ENCODE peak calls at places on chromosome 1, in four cellular contexts. One of them, this sample, is unnamed.

GRCh38 chr1:93965888-93966287 is 56.7 kb upstream of the GCLM start:
- DNase-seq in NCI-H510A: no peak
- DNase-seq in cardiac septum: no peak
- DNase-seq in activated CD4-positive, alpha-beta memory T cell treated with anti-CD3 and anti-CD28 coated beads, Interleukin-2, amount 10 ng/mL, durations not matched to agents 7 days and 5 days: no peak
- DNase-seq in this sample: no peak

GRCh38 chr1:225880210-225880584 is 2.0 kb downstream of the TMEM63A start:
- DNase-seq in NCI-H510A: peak; percentile 26
- DNase-seq in cardiac septum: no peak
- DNase-seq in activated CD4-positive, alpha-beta memory T cell treated with anti-CD3 and anti-CD28 coated beads, Interleukin-2, amount 10 ng/mL, durations not matched to agents 7 days and 5 days: no peak
- DNase-seq in this sample: no peak

GRCh38 chr1:169049258-169049936 is 57.1 kb upstream of the ATP1B1 start:
- DNase-seq in NCI-H510A: peak; percentile 21
- DNase-seq in cardiac septum: no peak
- DNase-seq in activated CD4-positive, alpha-beta memory T cell treated with anti-CD3 and anti-CD28 coated beads, Interleukin-2, amount 10 ng/mL, durations not matched to agents 7 days and 5 days: no peak
- DNase-seq in this sample: no peak

GRCh38 chr1:93328809-93329477 is 16.8 kb upstream of the DR1 start:
- DNase-seq in NCI-H510A: no peak
- DNase-seq in cardiac septum: no peak
- DNase-seq in activated CD4-positive, alpha-beta memory T cell treated with anti-CD3 and anti-CD28 coated beads, Interleukin-2, amount 10 ng/mL, durations not matched to agents 7 days and 5 days: no peak
- DNase-seq in this sample: no peak

GRCh38 chr1:88922214-88922613 is 30.8 kb upstream of the GTF2B start:
- DNase-seq in NCI-H510A: no peak
- DNase-seq in cardiac septum: no peak
- DNase-seq in activated CD4-positive, alpha-beta memory T cell treated with anti-CD3 and anti-CD28 coated beads, Interleukin-2, amount 10 ng/mL, durations not matched to agents 7 days and 5 days: no peak
- DNase-seq in this sample: no peak

GRCh38 chr1:61436016-61436415 is 288.9 kb downstream of the TM2D1 start:
- DNase-seq in NCI-H510A: no peak
- DNase-seq in cardiac septum: no peak
- DNase-seq in activated CD4-positive, alpha-beta memory T cell treated with anti-CD3 and anti-CD28 coated beads, Interleukin-2, amount 10 ng/mL, durations not matched to agents 7 days and 5 days: no peak
- DNase-seq in this sample: no peak

GRCh38 chr1:48039088-48040049 is 42.2 kb upstream of the TRABD2B start:
- DNase-seq in NCI-H510A: peak; percentile 31
- DNase-seq in cardiac septum: peak; percentile 64
- DNase-seq in activated CD4-positive, alpha-beta memory T cell treated with anti-CD3 and anti-CD28 coated beads, Interleukin-2, amount 10 ng/mL, durations not matched to agents 7 days and 5 days: no peak
- DNase-seq in this sample: no peak

GRCh38 chr1:54474500-54475235 is 68.5 kb upstream of the SSBP3 start:
- DNase-seq in NCI-H510A: no peak
- DNase-seq in cardiac septum: no peak
- DNase-seq in activated CD4-positive, alpha-beta memory T cell treated with anti-CD3 and anti-CD28 coated beads, Interleukin-2, amount 10 ng/mL, durations not matched to agents 7 days and 5 days: no peak
- DNase-seq in this sample: no peak

GRCh38 chr1:203744008-203744972 is 20.7 kb upstream of the LAX1 start:
- DNase-seq in NCI-H510A: no peak
- DNase-seq in cardiac septum: no peak
- DNase-seq in activated CD4-positive, alpha-beta memory T cell treated with anti-CD3 and anti-CD28 coated beads, Interleukin-2, amount 10 ng/mL, durations not matched to agents 7 days and 5 days: peak; percentile 38
- DNase-seq in this sample: peak; percentile 77

GRCh38 chr1:168386949-168387586 is 106.4 kb downstream of the TBX19 start:
- DNase-seq in NCI-H510A: no peak
- DNase-seq in cardiac septum: no peak
- DNase-seq in activated CD4-positive, alpha-beta memory T cell treated with anti-CD3 and anti-CD28 coated beads, Interleukin-2, amount 10 ng/mL, durations not matched to agents 7 days and 5 days: peak; percentile 79
- DNase-seq in this sample: peak; percentile 66

GRCh38 chr1:48007044-48007443 is 9.9 kb upstream of the TRABD2B start:
- DNase-seq in NCI-H510A: no peak
- DNase-seq in cardiac septum: no peak
- DNase-seq in activated CD4-positive, alpha-beta memory T cell treated with anti-CD3 and anti-CD28 coated beads, Interleukin-2, amount 10 ng/mL, durations not matched to agents 7 days and 5 days: no peak
- DNase-seq in this sample: no peak

GRCh38 chr1:229186373-229187056 is 84.4 kb upstream of the RAB4A start:
- DNase-seq in NCI-H510A: no peak
- DNase-seq in cardiac septum: no peak
- DNase-seq in activated CD4-positive, alpha-beta memory T cell treated with anti-CD3 and anti-CD28 coated beads, Interleukin-2, amount 10 ng/mL, durations not matched to agents 7 days and 5 days: peak; percentile 44
- DNase-seq in this sample: no peak

GRCh38 chr1:216437603-216438002 is 14.4 kb upstream of the USH2A start:
- DNase-seq in NCI-H510A: no peak
- DNase-seq in cardiac septum: no peak
- DNase-seq in activated CD4-positive, alpha-beta memory T cell treated with anti-CD3 and anti-CD28 coated beads, Interleukin-2, amount 10 ng/mL, durations not matched to agents 7 days and 5 days: no peak
- DNase-seq in this sample: no peak

GRCh38 chr1:116561563-116561962 is 9.3 kb downstream of the CD58 start:
- DNase-seq in NCI-H510A: no peak
- DNase-seq in cardiac septum: no peak
- DNase-seq in activated CD4-positive, alpha-beta memory T cell treated with anti-CD3 and anti-CD28 coated beads, Interleukin-2, amount 10 ng/mL, durations not matched to agents 7 days and 5 days: no peak
- DNase-seq in this sample: no peak

GRCh38 chr1:74340656-74341055 is 105.5 kb downstream of the TNNI3K start:
- DNase-seq in NCI-H510A: no peak
- DNase-seq in cardiac septum: no peak
- DNase-seq in activated CD4-positive, alpha-beta memory T cell treated with anti-CD3 and anti-CD28 coated beads, Interleukin-2, amount 10 ng/mL, durations not matched to agents 7 days and 5 days: no peak
- DNase-seq in this sample: no peak

GRCh38 chr1:39593386-39593785 is 16.8 kb upstream of the PABPC4 start:
- DNase-seq in NCI-H510A: no peak
- DNase-seq in cardiac septum: no peak
- DNase-seq in activated CD4-positive, alpha-beta memory T cell treated with anti-CD3 and anti-CD28 coated beads, Interleukin-2, amount 10 ng/mL, durations not matched to agents 7 days and 5 days: no peak
- DNase-seq in this sample: no peak

GRCh38 chr1:95018602-95019369 is 54.0 kb downstream of the ALG14 start:
- DNase-seq in NCI-H510A: no peak
- DNase-seq in cardiac septum: no peak
- DNase-seq in activated CD4-positive, alpha-beta memory T cell treated with anti-CD3 and anti-CD28 coated beads, Interleukin-2, amount 10 ng/mL, durations not matched to agents 7 days and 5 days: no peak
- DNase-seq in this sample: no peak

GRCh38 chr1:207205613-207206009 is 101.6 kb downstream of the C4BPA start:
- DNase-seq in NCI-H510A: no peak
- DNase-seq in cardiac septum: no peak
- DNase-seq in activated CD4-positive, alpha-beta memory T cell treated with anti-CD3 and anti-CD28 coated beads, Interleukin-2, amount 10 ng/mL, durations not matched to agents 7 days and 5 days: no peak
- DNase-seq in this sample: no peak

GRCh38 chr1:84907095-84907827 is 14.3 kb upstream of the LPAR3 start:
- DNase-seq in NCI-H510A: no peak
- DNase-seq in cardiac septum: no peak
- DNase-seq in activated CD4-positive, alpha-beta memory T cell treated with anti-CD3 and anti-CD28 coated beads, Interleukin-2, amount 10 ng/mL, durations not matched to agents 7 days and 5 days: no peak
- DNase-seq in this sample: no peak

GRCh38 chr1:212847549-212847948 is at the start of gene SPATA45:
- DNase-seq in NCI-H510A: no peak
- DNase-seq in cardiac septum: no peak
- DNase-seq in activated CD4-positive, alpha-beta memory T cell treated with anti-CD3 and anti-CD28 coated beads, Interleukin-2, amount 10 ng/mL, durations not matched to agents 7 days and 5 days: no peak
- DNase-seq in this sample: no peak

GRCh38 chr1:27599605-27600499 is 4.1 kb downstream of the AHDC1 start:
- DNase-seq in NCI-H510A: peak; percentile 39
- DNase-seq in cardiac septum: no peak
- DNase-seq in activated CD4-positive, alpha-beta memory T cell treated with anti-CD3 and anti-CD28 coated beads, Interleukin-2, amount 10 ng/mL, durations not matched to agents 7 days and 5 days: no peak
- DNase-seq in this sample: no peak

GRCh38 chr1:42567038-42567437 is 91.2 kb upstream of the PPIH start:
- DNase-seq in NCI-H510A: no peak
- DNase-seq in cardiac septum: no peak
- DNase-seq in activated CD4-positive, alpha-beta memory T cell treated with anti-CD3 and anti-CD28 coated beads, Interleukin-2, amount 10 ng/mL, durations not matched to agents 7 days and 5 days: no peak
- DNase-seq in this sample: no peak

GRCh38 chr1:235720544-235720943 is 71.0 kb upstream of the GNG4 start:
- DNase-seq in NCI-H510A: no peak
- DNase-seq in cardiac septum: no peak
- DNase-seq in activated CD4-positive, alpha-beta memory T cell treated with anti-CD3 and anti-CD28 coated beads, Interleukin-2, amount 10 ng/mL, durations not matched to agents 7 days and 5 days: no peak
- DNase-seq in this sample: no peak

GRCh38 chr1:109821831-109822745 is 58.4 kb upstream of the EPS8L3 start:
- DNase-seq in NCI-H510A: no peak
- DNase-seq in cardiac septum: no peak
- DNase-seq in activated CD4-positive, alpha-beta memory T cell treated with anti-CD3 and anti-CD28 coated beads, Interleukin-2, amount 10 ng/mL, durations not matched to agents 7 days and 5 days: no peak
- DNase-seq in this sample: peak; percentile 86

GRCh38 chr1:14945132-14946010 is 208.2 kb upstream of the TMEM51 start:
- DNase-seq in NCI-H510A: no peak
- DNase-seq in cardiac septum: no peak
- DNase-seq in activated CD4-positive, alpha-beta memory T cell treated with anti-CD3 and anti-CD28 coated beads, Interleukin-2, amount 10 ng/mL, durations not matched to agents 7 days and 5 days: no peak
- DNase-seq in this sample: no peak

GRCh38 chr1:220768127-220768601 is 18.5 kb upstream of the MTARC1 start:
- DNase-seq in NCI-H510A: no peak
- DNase-seq in cardiac septum: no peak
- DNase-seq in activated CD4-positive, alpha-beta memory T cell treated with anti-CD3 and anti-CD28 coated beads, Interleukin-2, amount 10 ng/mL, durations not matched to agents 7 days and 5 days: no peak
- DNase-seq in this sample: no peak

GRCh38 chr1:64856564-64856963 is 109.8 kb downstream of the JAK1 start:
- DNase-seq in NCI-H510A: peak; percentile 17
- DNase-seq in cardiac septum: no peak
- DNase-seq in activated CD4-positive, alpha-beta memory T cell treated with anti-CD3 and anti-CD28 coated beads, Interleukin-2, amount 10 ng/mL, durations not matched to agents 7 days and 5 days: no peak
- DNase-seq in this sample: no peak

GRCh38 chr1:145891143-145891542 is 5.5 kb upstream of the ANKRD35 start:
- DNase-seq in NCI-H510A: peak; percentile 36
- DNase-seq in cardiac septum: no peak
- DNase-seq in activated CD4-positive, alpha-beta memory T cell treated with anti-CD3 and anti-CD28 coated beads, Interleukin-2, amount 10 ng/mL, durations not matched to agents 7 days and 5 days: no peak
- DNase-seq in this sample: no peak

GRCh38 chr1:48697066-48697707 is 79.5 kb downstream of the BEND5 start:
- DNase-seq in NCI-H510A: no peak
- DNase-seq in cardiac septum: peak; percentile 63
- DNase-seq in activated CD4-positive, alpha-beta memory T cell treated with anti-CD3 and anti-CD28 coated beads, Interleukin-2, amount 10 ng/mL, durations not matched to agents 7 days and 5 days: peak; percentile 53
- DNase-seq in this sample: no peak

GRCh38 chr1:79749607-79750006 is 743.1 kb upstream of the ADGRL4 start:
- DNase-seq in NCI-H510A: no peak
- DNase-seq in cardiac septum: no peak
- DNase-seq in activated CD4-positive, alpha-beta memory T cell treated with anti-CD3 and anti-CD28 coated beads, Interleukin-2, amount 10 ng/mL, durations not matched to agents 7 days and 5 days: no peak
- DNase-seq in this sample: no peak

This sample was measured in ascending aorta.